ENCODE peak calls at places on chromosomes 7 and 10, in seven cellular contexts. M is iPS-NIHi11; Z is fibroblast of mammary gland; S is frontal cortex; Y is SW480; P is CD8-positive, alpha-beta T cell; K is left ventricle myocardium inferior. I is an unnamed sample.
A peak's percentile ranks its signal among the peaks of the same experiment; 100 is the strongest.

GRCh38 chr10:70561051-70561450 is 41.5 kb downstream of the PRF1 start:
- DNase-seq in M (no peak), K (peak; percentile 51), S (no peak), Z (peak; percentile 29), Y (no peak), P (no peak), I (peak; percentile 36)

GRCh38 chr10:60809157-60809556 is 30.9 kb downstream of the CDK1 start:
- DNase-seq in P (no peak), S (no peak), Y (no peak), K (no peak), Z (peak; percentile 90), M (no peak), I (no peak)

GRCh38 chr10:125768217-125768616 is 7.4 kb downstream of the MMP21 start:
- DNase-seq in Y (no peak), M (no peak), Z (peak; percentile 32), S (peak; percentile 68), P (no peak), K (no peak), I (no peak)

GRCh38 chr7:113404245-113404644 is 285.9 kb upstream of the SMIM30 start:
- DNase-seq in P (no peak), S (no peak), Y (peak; percentile 5), K (no peak), Z (peak; percentile 0), M (peak; percentile 52), I (no peak)

GRCh38 chr10:94626476-94626875 is 57.1 kb upstream of the CYP2C18 start:
- DNase-seq in K (no peak), S (no peak), Y (no peak), Z (no peak), M (no peak), P (no peak), I (no peak)

GRCh38 chr7:22427122-22427503 is 70.2 kb upstream of the RAPGEF5 start:
- DNase-seq in Z (no peak), P (no peak), S (no peak), M (no peak), K (no peak), Y (no peak), I (no peak)

GRCh38 chr10:34768972-34769330 is 46.1 kb downstream of the PARD3 start:
- DNase-seq in K (no peak), Z (no peak), S (no peak), M (no peak), Y (no peak), P (no peak), I (no peak)

GRCh38 chr7:144386741-144387140 is 16.8 kb downstream of the NOBOX start:
- DNase-seq in Z (peak; percentile 32), K (no peak), Y (no peak), P (no peak), M (no peak), S (no peak), I (peak; percentile 35)

GRCh38 chr10:7501157-7501556 is 90.3 kb upstream of the SFMBT2 start:
- DNase-seq in P (no peak), M (no peak), Y (no peak), K (no peak), S (no peak), Z (no peak), I (no peak)

GRCh38 chr7:80279760-80280159 is 145.1 kb downstream of the GNAI1 start:
- DNase-seq in Y (no peak), P (no peak), S (no peak), M (no peak), Z (no peak), K (no peak), I (no peak)

GRCh38 chr10:75425291-75426079 is 5.9 kb upstream of the LRMDA start:
- DNase-seq in Y (no peak), P (no peak), M (no peak), S (no peak), Z (no peak), K (no peak), I (no peak)

GRCh38 chr10:80664071-80664680 is 126.5 kb downstream of the SH2D4B start:
- DNase-seq in P (no peak), Y (peak; percentile 55), S (peak; percentile 63), K (peak; percentile 78), Z (peak; percentile 51), M (peak; percentile 85), I (peak; percentile 96)

GRCh38 chr7:142592664-142593063 is 156.6 kb upstream of the PRSS1 start:
- DNase-seq in K (no peak), M (no peak), P (no peak), Z (no peak), Y (no peak), S (no peak), I (no peak)

GRCh38 chr7:27187702-27188665 is 3.0 kb upstream of the HOXA11 start:
- DNase-seq in P (no peak), Y (no peak), K (no peak), M (no peak), S (no peak), Z (no peak), I (peak; percentile 73)

GRCh38 chr10:42989481-42989921 is 87.4 kb upstream of the RET start:
- DNase-seq in P (no peak), S (no peak), K (no peak), Z (no peak), Y (no peak), M (no peak), I (peak; percentile 49)

GRCh38 chr10:106565546-106565945 is 599.0 kb downstream of the SORCS1 start:
- DNase-seq in Z (peak; percentile 79), P (no peak), S (no peak), K (no peak), Y (no peak), M (no peak), I (no peak)

GRCh38 chr10:36036137-36036536 is 394.0 kb upstream of the FZD8 start:
- DNase-seq in K (no peak), Y (no peak), S (no peak), Z (no peak), P (no peak), M (no peak), I (no peak)

GRCh38 chr10:4241724-4242345 is 456.8 kb upstream of the KLF6 start:
- DNase-seq in K (peak; percentile 30), P (no peak), Z (peak; percentile 100), Y (peak; percentile 78), M (no peak), S (no peak), I (peak; percentile 95)

GRCh38 chr10:59361659-59362183 is 628 bp downstream of the FAM13C start:
- DNase-seq in K (no peak), M (no peak), Y (peak; percentile 52), S (no peak), Z (no peak), P (no peak), I (no peak)

GRCh38 chr7:41038211-41038610 is 664.7 kb downstream of the INHBA start:
- DNase-seq in S (no peak), Z (no peak), Y (no peak), K (no peak), P (no peak), M (no peak), I (no peak)

GRCh38 chr7:73741600-73741999 is 3.0 kb upstream of the ABHD11 start:
- DNase-seq in Z (no peak), K (no peak), P (no peak), S (no peak), M (peak; percentile 29), Y (peak; percentile 64), I (no peak)

GRCh38 chr7:30984359-30985107 is 20.8 kb downstream of the GHRHR start:
- DNase-seq in Y (peak; percentile 87), S (no peak), K (no peak), Z (peak; percentile 72), M (peak; percentile 70), P (no peak), I (peak; percentile 74)

GRCh38 chr10:101694056-101694673 is 805 bp downstream of the FBXW4 start:
- DNase-seq in Z (peak; percentile 37), M (peak; percentile 83), Y (peak; percentile 56), S (peak; percentile 55), K (peak; percentile 58), P (peak; percentile 66), I (peak; percentile 83)

GRCh38 chr7:41189866-41190265 is 513.0 kb downstream of the INHBA start:
- DNase-seq in S (no peak), Z (peak; percentile 97), M (no peak), Y (peak; percentile 61), P (no peak), K (no peak), I (peak; percentile 60)

GRCh38 chr7:90411510-90411909 is 8.2 kb downstream of the CLDN12 start:
- DNase-seq in Y (peak; percentile 42), P (no peak), Z (peak; percentile 76), S (no peak), K (no peak), M (no peak), I (no peak)

GRCh38 chr7:50687575-50688261 is 95.0 kb downstream of the GRB10 start:
- DNase-seq in Y (no peak), Z (peak; percentile 86), P (no peak), S (no peak), M (no peak), K (no peak), I (no peak)

GRCh38 chr7:73496626-73497025 is 25.5 kb downstream of the BAZ1B start:
- DNase-seq in Z (no peak), S (no peak), K (no peak), P (no peak), M (no peak), Y (no peak), I (no peak)

GRCh38 chr7:54839538-54840213 is 80.7 kb upstream of the SEC61G start:
- DNase-seq in P (no peak), Z (peak; percentile 89), S (peak; percentile 21), K (peak; percentile 82), M (peak; percentile 73), Y (peak; percentile 81), I (peak; percentile 87)

GRCh38 chr10:124359336-124359832 is 59.3 kb downstream of the OAT start:
- DNase-seq in K (no peak), Z (peak; percentile 10), P (no peak), Y (no peak), S (no peak), M (no peak), I (no peak)

GRCh38 chr7:471191-471865 is 48.3 kb downstream of the PDGFA start:
- DNase-seq in M (peak; percentile 17), K (no peak), S (no peak), P (no peak), Y (no peak), Z (no peak), I (peak; percentile 43)

GRCh38 chr7:45670227-45670626 is 96.1 kb downstream of the ADCY1 start:
- DNase-seq in S (no peak), Y (no peak), Z (no peak), P (no peak), K (no peak), M (no peak), I (peak; percentile 38)

GRCh38 chr7:21902240-21902639 is 43.5 kb downstream of the CDCA7L start:
- DNase-seq in Y (no peak), S (no peak), P (no peak), K (no peak), M (no peak), Z (peak; percentile 29), I (no peak)

GRCh38 chr7:2760098-2760889 is 72.3 kb downstream of the AMZ1 start:
- DNase-seq in Y (peak; percentile 97), P (no peak), M (peak; percentile 72), K (peak; percentile 52), Z (peak; percentile 66), S (peak; percentile 42), I (peak; percentile 85)

GRCh38 chr7:141017555-141017954 is 2.8 kb upstream of the MRPS33 start:
- DNase-seq in Z (no peak), S (no peak), M (no peak), K (no peak), P (no peak), Y (no peak), I (no peak)

GRCh38 chr7:70660154-70660818 is 471.7 kb upstream of the GALNT17 start:
- DNase-seq in Y (no peak), P (peak; percentile 52), K (no peak), M (no peak), S (no peak), Z (no peak), I (no peak)

GRCh38 chr7:45150199-45150598 is 7.4 kb upstream of the RAMP3 start:
- DNase-seq in P (no peak), Z (no peak), M (no peak), Y (no peak), K (no peak), S (no peak), I (no peak)

GRCh38 chr7:1340640-1341360 is 108.1 kb downstream of the UNCX start:
- DNase-seq in S (no peak), Z (no peak), Y (no peak), M (no peak), K (no peak), P (no peak), I (no peak)

GRCh38 chr10:5078781-5079180 is 15.4 kb upstream of the AKR1C3 start:
- DNase-seq in Z (no peak), S (no peak), Y (no peak), M (no peak), K (no peak), P (no peak), I (no peak)